ENCODE peak calls at places on chromosomes 12 and 14, in seven cellular contexts. X, H, O, Z, P, N and E are unnamed samples.

GRCh38 chr14:50040401-50040775 is 76.0 kb downstream of the VCPKMT start:
- DNase-seq in X (no peak), H (no peak), O (peak), Z (no peak), P (peak), N (no peak), E (no peak)

GRCh38 chr12:3200032-3200617 is 122.9 kb downstream of the TSPAN9 start:
- DNase-seq in X (peak), H (peak), O (no peak), Z (peak), P (peak), N (peak), E (no peak)

GRCh38 chr12:147242-147641 is 66.7 kb downstream of the SLC6A12 start:
- DNase-seq in X (no peak), H (no peak), O (no peak), Z (no peak), P (no peak), N (no peak), E (peak)

GRCh38 chr14:88323086-88323519 is at the start of gene KCNK10:
- DNase-seq in X (peak), H (no peak), O (no peak), Z (no peak), P (peak), N (no peak), E (no peak)

GRCh38 chr12:106123551-106123991 is 15.2 kb downstream of the NUAK1 start:
- DNase-seq in X (no peak), H (peak), O (no peak), Z (no peak), P (no peak), N (peak), E (peak)

GRCh38 chr12:5650804-5651461 is 219.0 kb downstream of the NTF3 start:
- DNase-seq in X (no peak), H (no peak), O (no peak), Z (no peak), P (no peak), N (no peak), E (no peak)

GRCh38 chr14:24411468-24412454 is 13.0 kb downstream of the NYNRIN start:
- DNase-seq in X (peak), H (no peak), O (no peak), Z (peak), P (peak), N (no peak), E (no peak)

GRCh38 chr14:76129851-76130576 is 21.7 kb upstream of the GPATCH2L start:
- DNase-seq in X (no peak), H (no peak), O (no peak), Z (no peak), P (no peak), N (no peak), E (no peak)

GRCh38 chr12:14962180-14962579 is 779 bp upstream of the ARHGDIB start:
- DNase-seq in X (no peak), H (no peak), O (no peak), Z (no peak), P (no peak), N (no peak), E (no peak)